ENCODE peak calls at places on chromosome 3, in five cellular contexts. H is IMR-90, C is psoas muscle, D is brain microvascular endothelial cell, A is GM12865. K is an unnamed sample.

GRCh38 chr3:98528474-98529346 is 3.1 kb upstream of the GPR15 start:
- DNase-seq in A (no peak), D (no peak), H (no peak), C (no peak), K (no peak)

GRCh38 chr3:56424885-56425284 is 43.4 kb downstream of the ERC2 start:
- DNase-seq in H (no peak), C (no peak), A (peak; percentile 17), D (no peak), K (no peak)

GRCh38 chr3:64808056-64808455 is 120.3 kb upstream of the ADAMTS9 start:
- DNase-seq in A (no peak), D (no peak), C (no peak), H (no peak), K (no peak)

GRCh38 chr3:186070996-186071395 is 37.9 kb downstream of the ETV5 start:
- DNase-seq in D (no peak), A (no peak), H (peak; percentile 16), C (no peak), K (no peak)

GRCh38 chr3:126156468-126156867 is 23.9 kb downstream of the ALDH1L1 start:
- DNase-seq in D (no peak), C (no peak), H (no peak), A (peak; percentile 18), K (no peak)

GRCh38 chr3:135503429-135504083 is 462.0 kb upstream of the PPP2R3A start:
- DNase-seq in D (peak; percentile 70), A (peak; percentile 66), H (peak; percentile 51), C (peak; percentile 56), K (peak; percentile 86)

GRCh38 chr3:7876741-7877297 is 624.8 kb upstream of the LMCD1 start:
- DNase-seq in C (no peak), A (no peak), H (no peak), D (no peak), K (no peak)

GRCh38 chr3:103991461-103992115 is 1375.1 kb upstream of the ALCAM start:
- DNase-seq in H (no peak), A (peak; percentile 41), D (peak; percentile 43), C (no peak), K (peak; percentile 21)

GRCh38 chr3:98778383-98778782 is 15.2 kb downstream of the ST3GAL6 start:
- DNase-seq in H (peak; percentile 58), C (no peak), D (peak; percentile 71), A (no peak), K (no peak)

GRCh38 chr3:55597638-55598037 is 110.5 kb upstream of the WNT5A start:
- DNase-seq in H (no peak), A (no peak), D (no peak), C (no peak), K (no peak)

GRCh38 chr3:192514081-192514753 is 213.1 kb downstream of the FGF12 start:
- DNase-seq in A (no peak), H (no peak), C (no peak), D (no peak), K (peak; percentile 72)

GRCh38 chr3:188208751-188209433 is 54.9 kb downstream of the LPP start:
- DNase-seq in A (no peak), H (peak; percentile 83), D (no peak), C (no peak), K (no peak)

GRCh38 chr3:132660745-132661067 is 577 bp downstream of the UBA5 start:
- DNase-seq in A (no peak), C (no peak), H (peak; percentile 28), D (no peak), K (no peak)

GRCh38 chr3:73432021-73432722 is 192.6 kb downstream of the PDZRN3 start:
- DNase-seq in H (peak; percentile 54), C (no peak), A (peak; percentile 66), D (peak; percentile 37), K (peak; percentile 35)

GRCh38 chr3:137767146-137768020 is 3.3 kb downstream of the SOX14 start:
- DNase-seq in H (no peak), C (no peak), D (no peak), A (no peak), K (peak; percentile 23)

GRCh38 chr3:2772803-2773202 is 337.4 kb downstream of the IL5RA start:
- DNase-seq in A (no peak), D (no peak), H (no peak), C (no peak), K (no peak)

GRCh38 chr3:49668414-49668797 is 5.7 kb upstream of the APEH start:
- DNase-seq in A (no peak), H (no peak), C (no peak), D (no peak), K (no peak)

GRCh38 chr3:29642393-29643033 is 361.6 kb downstream of the RBMS3 start:
- DNase-seq in C (peak; percentile 19), H (peak; percentile 70), D (peak; percentile 77), A (peak; percentile 5), K (no peak)

GRCh38 chr3:197329382-197329781 is 31.0 kb upstream of the DLG1 start:
- DNase-seq in C (no peak), A (no peak), D (no peak), H (no peak), K (no peak)

GRCh38 chr3:189038773-189039720 is 132.7 kb upstream of the TPRG1 start:
- DNase-seq in A (no peak), D (no peak), H (no peak), C (no peak), K (no peak)

GRCh38 chr3:49868951-49869454 is 703 bp downstream of the CAMKV start:
- DNase-seq in C (no peak), D (no peak), H (no peak), A (no peak), K (peak; percentile 53)

GRCh38 chr3:188192034-188192433 is 38.1 kb downstream of the LPP start:
- DNase-seq in D (no peak), A (no peak), C (no peak), H (no peak), K (no peak)

GRCh38 chr3:149641011-149641728 is 16.7 kb downstream of the WWTR1 start:
- DNase-seq in D (no peak), H (no peak), A (no peak), C (no peak), K (no peak)

GRCh38 chr3:172607305-172608121 is 84.3 kb upstream of the TNFSF10 start:
- DNase-seq in H (peak; percentile 92), D (peak; percentile 80), C (no peak), A (peak; percentile 59), K (no peak)

DNA sequence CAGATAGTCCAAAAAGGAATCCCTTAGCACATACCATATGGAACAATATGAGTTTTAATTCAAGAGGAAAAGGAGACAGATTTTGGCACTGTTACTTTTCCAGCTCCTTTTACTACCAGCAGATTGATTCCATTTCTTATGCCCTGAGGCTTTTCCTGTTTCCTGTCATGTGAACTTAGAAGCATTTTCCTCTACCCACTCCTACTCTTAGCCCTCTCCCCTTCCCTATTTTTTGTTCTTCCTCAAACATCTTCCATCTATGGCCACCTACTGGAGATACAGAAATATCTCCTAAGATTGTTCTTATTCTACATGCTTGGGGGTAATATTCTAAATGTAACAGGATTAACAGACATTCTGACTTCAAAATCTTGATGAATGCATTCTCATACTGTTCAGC is 207.8 kb downstream of the CHST2 start:
- DNase-seq in C (no peak), A (no peak), H (no peak), D (no peak), K (no peak)
- TF ChIP-seq CTCF in C (no peak), A (no peak), H (no peak), D (peak; percentile 17), K (no peak)

DNA sequence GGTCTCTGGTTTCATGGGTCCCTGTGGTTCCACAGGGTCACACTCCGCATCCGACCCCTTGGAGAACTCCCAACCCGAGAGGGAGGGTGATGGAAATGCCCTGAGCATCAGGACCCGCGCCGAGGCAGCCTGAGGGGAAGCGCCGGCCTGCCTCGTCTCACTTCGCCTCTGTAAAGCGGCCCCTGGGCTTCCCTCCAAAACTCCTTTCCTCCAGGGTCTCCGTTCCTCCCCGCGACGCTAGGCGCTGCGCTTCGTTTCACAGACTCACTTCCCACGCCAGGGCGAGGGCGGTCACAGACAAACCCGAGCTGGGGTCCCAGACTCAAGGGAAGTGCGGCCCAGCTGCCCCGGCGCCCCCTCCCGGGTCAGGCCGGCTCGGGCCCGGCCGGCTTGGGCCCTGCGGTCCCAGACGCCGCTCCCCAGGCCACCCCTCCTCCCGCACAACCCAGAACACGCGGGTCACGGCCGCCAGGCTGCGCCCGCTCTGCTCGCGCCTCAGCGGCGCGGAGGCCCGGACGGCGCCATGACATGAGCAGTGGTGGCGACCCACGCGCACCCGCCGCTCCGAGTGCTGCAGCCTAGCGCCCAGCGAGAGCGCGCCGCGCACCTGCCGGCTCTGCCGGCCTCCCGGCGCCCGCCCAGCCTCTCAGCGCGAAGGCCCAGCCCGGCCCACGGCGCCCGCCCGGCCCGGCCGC is 619 bp downstream of the NUP210 start:
- DNase-seq in A (peak; percentile 63), C (peak; percentile 41), H (no peak), D (no peak), K (peak; percentile 61)
- TF ChIP-seq CTCF in A (no peak), C (peak; percentile 10), H (no peak), D (no peak), K (no peak)

GRCh38 chr3:46593274-46593862 is 19.0 kb upstream of the FAM240A start:
- DNase-seq in A (no peak), D (no peak), H (no peak), C (no peak), K (no peak)
- TF ChIP-seq CTCF in A (no peak), D (no peak), H (no peak), C (no peak), K (no peak)

GRCh38 chr3:160449660-160450598 is at the start of gene TRIM59:
- DNase-seq in C (peak; percentile 78), H (peak; percentile 97), A (peak; percentile 100), D (peak; percentile 98), K (peak; percentile 97)

GRCh38 chr3:160447544-160447943 is 2.0 kb downstream of the TRIM59 start:
- DNase-seq in H (peak; percentile 52), A (no peak), D (peak; percentile 52), C (no peak), K (no peak)

GRCh38 chr3:160451602-160452001 is 2.0 kb upstream of the TRIM59 start:
- DNase-seq in A (no peak), H (no peak), D (no peak), C (no peak), K (no peak)

GRCh38 chr3:160448845-160449659 is 534 bp downstream of the TRIM59 start:
- DNase-seq in A (peak; percentile 83), C (no peak), D (no peak), H (peak; percentile 55), K (peak; percentile 72)

GRCh38 chr3:160450846-160451245 is 1.3 kb upstream of the TRIM59 start:
- DNase-seq in A (no peak), D (peak; percentile 86), C (no peak), H (peak; percentile 93), K (no peak)
- TF ChIP-seq CTCF in A (no peak), D (peak; percentile 28), C (no peak), H (peak; percentile 1), K (no peak)

GRCh38 chr3:31452495-31453106 is 80.1 kb upstream of the STT3B start:
- DNase-seq in H (no peak), D (no peak), A (no peak), C (no peak), K (no peak)
- TF ChIP-seq CTCF in H (no peak), D (no peak), A (no peak), C (no peak), K (no peak)